ENCODE peak calls at places on chromosomes 4 and X, in ten cellular contexts. G, K, E, Q, U, B, D, V, H and R are unnamed samples.

GRCh38 chr4:89657931-89658700 is 178.8 kb downstream of the SNCA start:
- DNase-seq in G (peak), K (peak), E (peak), Q (peak), U (peak), B (no peak), D (no peak), V (peak), H (peak), R (no peak)

GRCh38 chr4:99825272-99825671 is 8.6 kb downstream of the DAPP1 start:
- DNase-seq in G (no peak), K (no peak), E (no peak), Q (no peak), U (no peak), B (no peak), D (no peak), V (no peak), H (no peak), R (no peak)

GRCh38 chr4:5133201-5133600 is 81.9 kb downstream of the STK32B start:
- DNase-seq in G (no peak), K (no peak), E (no peak), Q (no peak), U (no peak), B (no peak), D (no peak), V (no peak), H (no peak), R (no peak)

GRCh38 chr4:101205878-101206277 is 141.4 kb downstream of the PPP3CA start:
- DNase-seq in G (peak), K (no peak), E (peak), Q (no peak), U (peak), B (no peak), D (no peak), V (peak), H (peak), R (no peak)

GRCh38 chr4:52100062-52100461 is 49.0 kb downstream of the SPATA18 start:
- DNase-seq in G (no peak), K (no peak), E (no peak), Q (peak), U (peak), B (no peak), D (no peak), V (no peak), H (peak), R (no peak)

GRCh38 chr4:52982246-52982950 is 120.3 kb downstream of the RASL11B start:
- DNase-seq in G (peak), K (peak), E (peak), Q (no peak), U (peak), B (peak), D (peak), V (peak), H (peak), R (no peak)

GRCh38 chr4:123113193-123113592 is 190.8 kb upstream of the NUDT6 start:
- DNase-seq in G (peak), K (no peak), E (no peak), Q (no peak), U (no peak), B (no peak), D (no peak), V (no peak), H (no peak), R (no peak)

GRCh38 chrX:143437439-143437838 is 79.8 kb downstream of the SPANXN3 start:
- DNase-seq in G (peak), K (peak), E (peak), Q (peak), U (no peak), B (peak), D (no peak), V (no peak), H (no peak), R (no peak)

GRCh38 chrX:114344756-114345155 is 239.1 kb upstream of the HTR2C start:
- DNase-seq in G (peak), K (peak), E (peak), Q (peak), U (peak), B (peak), D (peak), V (peak), H (peak), R (no peak)

GRCh38 chr4:174398728-174399127 is 115.0 kb downstream of the CEP44 start:
- DNase-seq in G (peak), K (no peak), E (no peak), Q (no peak), U (peak), B (no peak), D (no peak), V (peak), H (peak), R (no peak)

GRCh38 chr4:87783781-87784180 is 15.6 kb upstream of the IBSP start:
- DNase-seq in G (no peak), K (no peak), E (no peak), Q (no peak), U (peak), B (no peak), D (no peak), V (no peak), H (no peak), R (no peak)

GRCh38 chr4:19583827-19584569 is 667.7 kb upstream of the SLIT2 start:
- DNase-seq in G (no peak), K (no peak), E (no peak), Q (no peak), U (peak), B (no peak), D (no peak), V (no peak), H (peak), R (no peak)

GRCh38 chrX:27633328-27633727 is 43.2 kb downstream of the DCAF8L2 start:
- DNase-seq in G (no peak), K (no peak), E (no peak), Q (no peak), U (no peak), B (no peak), D (no peak), V (no peak), H (no peak), R (no peak)
- H3K4me3 ChIP-seq in G (no peak), K (no peak), E (no peak), Q (no peak), U (no peak), B (no peak), D (no peak), V (no peak), H (no peak), R (no peak)

GRCh38 chr4:156497486-156497885 is 474.1 kb downstream of the PDGFC start:
- DNase-seq in G (no peak), K (no peak), E (no peak), Q (no peak), U (no peak), B (no peak), D (no peak), V (no peak), H (no peak), R (no peak)

GRCh38 chr4:156496797-156497196 is 474.8 kb downstream of the PDGFC start:
- DNase-seq in G (no peak), K (no peak), E (no peak), Q (no peak), U (peak), B (no peak), D (no peak), V (peak), H (peak), R (no peak)

GRCh38 chr4:156493858-156494257 is 477.7 kb downstream of the PDGFC start:
- DNase-seq in G (no peak), K (no peak), E (no peak), Q (no peak), U (peak), B (no peak), D (no peak), V (peak), H (peak), R (no peak)

GRCh38 chr4:156495109-156495508 is 476.5 kb downstream of the PDGFC start:
- DNase-seq in G (no peak), K (no peak), E (no peak), Q (no peak), U (peak), B (no peak), D (no peak), V (no peak), H (peak), R (no peak)

GRCh38 chr4:156495836-156496235 is 475.8 kb downstream of the PDGFC start:
- DNase-seq in G (no peak), K (no peak), E (no peak), Q (no peak), U (no peak), B (no peak), D (no peak), V (no peak), H (no peak), R (no peak)
- H3K9ac ChIP-seq in G (no peak), K (no peak), E (no peak), Q (no peak), U (no peak), B (no peak), D (no peak), V (no peak), H (no peak), R (no peak)

GRCh38 chrX:13934731-13935130 is 95.0 kb downstream of the GEMIN8 start:
- DNase-seq in G (no peak), K (no peak), E (no peak), Q (no peak), U (no peak), B (no peak), D (no peak), V (no peak), H (no peak), R (no peak)
- H3K4me3 ChIP-seq in G (no peak), K (no peak), E (no peak), Q (no peak), U (no peak), B (no peak), D (no peak), V (no peak), H (no peak), R (no peak)

GRCh38 chrX:153576239-153576870 is 22.6 kb downstream of the CCNQ start:
- DNase-seq in G (no peak), K (no peak), E (no peak), Q (no peak), U (no peak), B (no peak), D (no peak), V (no peak), H (no peak), R (no peak)
- H3K9ac ChIP-seq in G (no peak), K (no peak), E (no peak), Q (no peak), U (no peak), B (no peak), D (no peak), V (no peak), H (no peak), R (no peak)

GRCh38 chrX:24054182-24055042 is at the start of gene EIF2S3:
- DNase-seq in G (peak), K (peak), E (peak), Q (peak), U (peak), B (peak), D (peak), V (peak), H (peak), R (peak)

DNA sequence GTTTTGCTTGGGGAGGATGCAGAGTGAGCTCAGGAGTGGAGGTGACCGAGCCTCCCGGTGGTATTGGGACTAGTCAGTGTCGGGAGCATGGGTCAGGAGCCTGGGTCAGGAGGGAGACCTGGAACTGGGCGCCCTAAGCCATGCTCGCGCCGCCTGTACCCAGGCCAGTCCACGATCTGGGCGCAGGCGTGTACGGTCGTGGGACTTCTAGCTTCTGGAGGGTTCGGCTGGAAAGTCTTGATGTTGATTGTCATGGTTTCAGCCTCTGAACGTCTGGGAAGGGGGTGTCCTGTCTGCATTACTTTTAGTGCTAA is 244 bp downstream of the EIF2S3 start:
- DNase-seq in G (no peak), K (no peak), E (no peak), Q (no peak), U (peak), B (peak), D (no peak), V (no peak), H (no peak), R (no peak)
- H3K4me3 ChIP-seq in G (no peak), K (no peak), E (peak), Q (no peak), U (no peak), B (no peak), D (peak), V (peak), H (no peak), R (peak)

DNA sequence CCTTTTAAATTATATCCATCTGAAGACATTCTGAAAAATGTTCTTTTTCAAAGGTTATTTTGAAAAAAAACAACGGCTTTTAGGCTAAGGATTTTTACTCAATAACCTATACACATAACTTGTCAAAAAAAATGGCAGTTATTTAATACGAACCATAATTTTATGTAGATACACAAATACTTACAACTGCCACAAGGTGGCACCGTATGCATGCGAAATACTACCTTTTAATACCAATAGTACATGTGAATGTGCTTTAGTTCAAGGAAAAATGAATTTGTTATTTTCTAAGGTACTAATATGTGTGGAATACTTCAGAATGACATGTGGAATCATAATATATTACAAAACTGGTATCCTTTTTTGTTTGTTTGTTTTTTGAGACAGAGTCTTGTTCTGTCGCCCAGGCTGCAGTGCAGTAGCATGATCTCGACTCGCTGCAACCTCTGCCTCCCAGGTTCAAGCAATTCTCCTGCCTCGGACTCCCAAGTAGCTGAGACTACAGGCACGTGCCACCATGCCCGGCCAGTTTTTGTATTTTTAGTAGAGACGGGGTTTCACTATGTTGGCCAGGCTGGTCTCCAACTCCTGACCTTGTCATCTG is 4.6 kb upstream of the MAD2L1 start:
- DNase-seq in G (peak), K (peak), E (peak), Q (peak), U (peak), B (peak), D (peak), V (peak), H (peak), R (peak)
- H3K9ac ChIP-seq in G (peak), K (peak), E (no peak), Q (no peak), U (no peak), B (no peak), D (no peak), V (no peak), H (no peak), R (no peak)